ENCODE peak calls at places on chromosomes 3 and 15, in nine cellular contexts. S is mesenchymal stem cell; K is effector memory CD4-positive, alpha-beta T cell; P is thoracic aorta; X is CD8-positive, alpha-beta T cell; G is SJCRH30; F is stomach; J is psoas muscle; N is GM23248. T is an unnamed sample.

GRCh38 chr15:80660114-80660513 is 35.0 kb upstream of the ABHD17C start:
- DNase-seq in J (no peak), P (no peak), K (no peak), S (peak; percentile 58), G (no peak), F (peak; percentile 39), N (peak; percentile 70), X (no peak), T (no peak)

GRCh38 chr3:33318709-33319380 is 41.6 kb downstream of the FBXL2 start:
- DNase-seq in N (no peak), K (no peak), P (no peak), F (no peak), X (no peak), S (no peak), G (no peak), J (no peak), T (no peak)

GRCh38 chr15:99586121-99586520 is 20.3 kb downstream of the MEF2A start:
- DNase-seq in X (no peak), J (no peak), F (no peak), N (no peak), S (no peak), P (no peak), K (no peak), G (no peak), T (no peak)

GRCh38 chr3:71258116-71258515 is 325.4 kb downstream of the FOXP1 start:
- DNase-seq in F (no peak), K (no peak), N (peak; percentile 85), J (no peak), X (no peak), S (peak; percentile 26), G (no peak), P (no peak), T (no peak)

GRCh38 chr3:166110102-166110501 is 272.9 kb upstream of the BCHE start:
- DNase-seq in J (no peak), S (no peak), X (no peak), P (no peak), N (no peak), K (no peak), F (no peak), G (no peak), T (no peak)

GRCh38 chr15:28960979-28961378 is 75.2 kb downstream of the APBA2 start:
- DNase-seq in S (peak; percentile 94), P (no peak), K (no peak), X (no peak), J (no peak), F (no peak), N (peak; percentile 13), G (no peak), T (no peak)

GRCh38 chr15:34582461-34583357 is 742 bp downstream of the GOLGA8B start:
- DNase-seq in F (peak; percentile 45), G (peak; percentile 21), X (no peak), N (peak; percentile 54), P (no peak), S (peak; percentile 27), K (peak; percentile 11), J (peak; percentile 52), T (no peak)

GRCh38 chr3:49803464-49804140 is 541 bp downstream of the INKA1 start:
- DNase-seq in J (no peak), P (no peak), S (no peak), F (no peak), K (no peak), X (no peak), G (peak; percentile 60), N (peak; percentile 60), T (no peak)

GRCh38 chr3:74561881-74562280 is 52.6 kb downstream of the CNTN3 start:
- DNase-seq in S (no peak), P (no peak), K (no peak), G (no peak), J (no peak), X (no peak), F (no peak), N (peak; percentile 96), T (no peak)

GRCh38 chr3:61928020-61928419 is 366.6 kb downstream of the PTPRG start:
- DNase-seq in N (peak; percentile 74), G (no peak), S (no peak), K (no peak), J (no peak), X (no peak), F (no peak), P (no peak), T (no peak)

GRCh38 chr3:42745776-42746454 is 27.1 kb downstream of the CCDC13 start:
- DNase-seq in P (no peak), J (no peak), G (no peak), X (no peak), F (no peak), S (no peak), N (no peak), K (no peak), T (no peak)

GRCh38 chr3:128625409-128625945 is 25.1 kb downstream of the RPN1 start:
- DNase-seq in G (no peak), F (no peak), K (no peak), X (no peak), J (no peak), S (no peak), P (no peak), N (no peak), T (no peak)

GRCh38 chr3:45559560-45560118 is 34.9 kb upstream of the LIMD1 start:
- DNase-seq in N (no peak), K (no peak), J (no peak), G (no peak), X (no peak), F (no peak), S (no peak), P (no peak), T (no peak)

GRCh38 chr3:14758297-14758696 is 60.5 kb upstream of the FGD5 start:
- DNase-seq in J (no peak), S (no peak), G (no peak), P (no peak), K (no peak), F (no peak), N (no peak), X (no peak), T (no peak)

GRCh38 chr3:30720586-30721313 is 114.3 kb downstream of the TGFBR2 start:
- DNase-seq in X (no peak), N (peak; percentile 45), P (no peak), K (no peak), G (no peak), S (peak; percentile 85), F (no peak), J (no peak), T (no peak)

GRCh38 chr15:47293763-47294162 is 423.5 kb upstream of the SEMA6D start:
- DNase-seq in P (no peak), N (peak; percentile 72), J (peak; percentile 85), X (no peak), F (no peak), S (peak; percentile 93), K (no peak), G (no peak), T (no peak)

GRCh38 chr3:140629351-140630137 is 48.3 kb upstream of the TRIM42 start:
- DNase-seq in S (peak; percentile 31), F (no peak), X (no peak), J (no peak), K (no peak), G (no peak), N (peak; percentile 83), P (no peak), T (no peak)
- H3K27ac ChIP-seq in S (peak overlapping the region; percentile 98), F (no peak overlapping the region), X (no peak overlapping the region), J (no peak overlapping the region), K (no peak overlapping the region), G (no peak overlapping the region), N (peak overlapping the region; percentile 59), P (no peak overlapping the region), T (no peak overlapping the region)

GRCh38 chr3:185936814-185937688 is 763 bp downstream of the TRA2B start:
- DNase-seq in N (peak; percentile 96), G (peak; percentile 89), P (peak; percentile 62), X (peak; percentile 69), J (peak; percentile 96), K (peak; percentile 78), F (peak; percentile 92), S (peak; percentile 89), T (peak; percentile 39)

GRCh38 chr3:185932213-185932612 is 5.6 kb downstream of the TRA2B start:
- DNase-seq in J (no peak), K (no peak), N (peak; percentile 50), P (no peak), F (no peak), S (no peak), X (no peak), G (no peak), T (no peak)

GRCh38 chr3:185935465-185936263 is 2.1 kb downstream of the TRA2B start:
- DNase-seq in J (no peak), K (no peak), P (no peak), X (no peak), S (no peak), G (no peak), F (no peak), N (peak; percentile 63), T (no peak)

GRCh38 chr3:185933374-185933950 is 4.4 kb downstream of the TRA2B start:
- DNase-seq in P (no peak), K (no peak), N (no peak), G (no peak), J (no peak), S (no peak), X (no peak), F (no peak), T (no peak)

GRCh38 chr3:185934726-185935464 is 2.9 kb downstream of the TRA2B start:
- DNase-seq in G (no peak), F (no peak), J (no peak), N (peak; percentile 49), X (no peak), S (no peak), P (no peak), K (no peak), T (no peak)
- H3K4me1 ChIP-seq in G (peaks cover 21% of the 10 kb centered on the region), F (peaks cover 47% of the 10 kb centered on the region), J (peaks cover 47% of the 10 kb centered on the region), N (peaks cover 46% of the 10 kb centered on the region), X (peaks cover 38% of the 10 kb centered on the region), S (peaks cover under 1% of the 10 kb centered on the region), P (peaks cover 47% of the 10 kb centered on the region), K (peaks cover 26% of the 10 kb centered on the region), T (peaks cover 69% of the 10 kb centered on the region)

DNA sequence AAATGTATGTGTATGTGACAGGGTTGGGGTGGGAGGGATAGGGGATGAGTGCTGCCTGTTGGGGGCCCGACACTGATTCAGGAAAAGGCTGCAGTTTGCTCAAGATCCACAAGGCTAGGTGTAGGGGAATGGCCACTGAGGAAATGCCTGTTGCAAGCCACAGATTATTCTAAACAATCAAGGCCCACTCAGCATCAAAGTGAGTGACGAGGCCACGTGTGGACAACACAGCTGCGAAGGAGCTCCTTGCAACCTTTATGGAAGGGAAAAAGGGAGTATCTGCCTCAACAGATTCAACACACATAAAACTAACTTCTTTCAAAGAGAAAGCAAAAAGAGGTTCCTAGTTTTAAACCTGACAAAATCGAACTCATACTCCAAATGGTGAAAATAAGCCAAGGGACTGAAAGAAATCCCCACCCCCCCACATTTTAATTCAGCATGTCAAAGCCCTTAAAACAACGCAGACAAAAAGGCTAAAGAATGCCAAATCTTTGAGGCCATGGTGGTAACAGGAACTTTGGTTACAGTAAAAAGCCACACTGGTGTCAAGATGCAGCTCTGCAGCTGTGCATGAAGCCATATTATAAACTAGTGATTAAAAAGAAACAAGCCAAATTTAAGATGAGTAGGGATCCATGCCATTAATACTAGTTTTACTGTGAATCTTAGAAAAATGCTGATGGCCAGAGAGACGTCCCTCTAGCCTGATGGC is 3.6 kb downstream of the POLG start:
- DNase-seq in K (no peak), S (no peak), J (no peak), F (no peak), P (no peak), N (no peak), X (no peak), G (peak; percentile 71), T (no peak)
- H3K4me3 ChIP-seq in K (no peak overlapping the region), S (no peak overlapping the region), J (peak overlapping the region; percentile 12), F (peak overlapping the region; percentile 88), P (peak overlapping the region; percentile 14), N (peak overlapping the region; percentile 97), X (no peak overlapping the region), G (no peak overlapping the region), T (no peak overlapping the region)

GRCh38 chr3:86410587-86410986 is 580.4 kb downstream of the VGLL3 start:
- DNase-seq in P (no peak), S (no peak), F (no peak), G (no peak), N (no peak), K (no peak), J (no peak), X (no peak), T (no peak)
- H3K27ac ChIP-seq in P (no peak overlapping the region), S (no peak overlapping the region), F (no peak overlapping the region), G (no peak overlapping the region), N (no peak overlapping the region), K (no peak overlapping the region), J (no peak overlapping the region), X (no peak overlapping the region), T (no peak overlapping the region)